ENCODE peak calls at places on chromosomes 5 and 9, in six cellular contexts. W, Z, R, S, I and X are unnamed samples.

GRCh38 chr9:134378901-134379338 is 52.7 kb downstream of the RXRA start:
- DNase-seq in W (peak), Z (peak), R (peak), S (no peak), I (no peak), X (no peak)

GRCh38 chr9:13078164-13078563 is 201.3 kb downstream of the MPDZ start:
- DNase-seq in W (no peak), Z (no peak), R (no peak), S (no peak), I (no peak), X (no peak)

GRCh38 chr9:133638076-133638475 is 1.9 kb downstream of the DBH start:
- DNase-seq in W (no peak), Z (no peak), R (no peak), S (no peak), I (no peak), X (no peak)

GRCh38 chr5:150389759-150390256 is 22.9 kb downstream of the CD74 start:
- DNase-seq in W (no peak), Z (no peak), R (no peak), S (no peak), I (no peak), X (no peak)

GRCh38 chr9:121200346-121200745 is 1.3 kb downstream of the RAB14 start:
- DNase-seq in W (no peak), Z (peak), R (no peak), S (no peak), I (no peak), X (no peak)

GRCh38 chr9:17623965-17624364 is 45.1 kb downstream of the SH3GL2 start:
- DNase-seq in W (no peak), Z (no peak), R (peak), S (no peak), I (no peak), X (no peak)

GRCh38 chr5:89866410-89866809 is 543.1 kb downstream of the CETN3 start:
- DNase-seq in W (no peak), Z (no peak), R (no peak), S (no peak), I (no peak), X (no peak)

GRCh38 chr5:14450055-14450524 is 131.5 kb upstream of the OTULINL start:
- DNase-seq in W (peak), Z (no peak), R (no peak), S (no peak), I (no peak), X (peak)

GRCh38 chr9:3948826-3949578 is 350.9 kb downstream of the GLIS3 start:
- DNase-seq in W (no peak), Z (no peak), R (no peak), S (no peak), I (no peak), X (no peak)

GRCh38 chr9:108834959-108835696 is 20.7 kb downstream of the ACTL7B start:
- DNase-seq in W (no peak), Z (no peak), R (no peak), S (no peak), I (no peak), X (no peak)